ENCODE peak calls at places on chromosomes 6 and 20, in seven cellular contexts. F is stimulated activated CD8-positive, alpha-beta memory T cell treated with anti-CD3 and anti-CD28 coated beads, Interleukin-12 subunit alpha, Interleukin-12 subunit beta, amount 100 ng/mL, for 4 hours; U is activated CD4-positive, alpha-beta T cell treated with anti-CD3 and anti-CD28 coated beads, Interleukin-2, amount 10 ng/mL, durations not matched to agents 24 days and 14 days; E is activated T-cell treated with anti-CD3 and anti-CD28 coated beads, Interleukin-2, amount 50 U/mL, for 24 hours; W is lung; Z is activated naive CD8-positive, alpha-beta T cell treated with anti-CD3 and anti-CD28 coated beads, Interleukin-2, amount 50 U/mL, for 24 hours; L is ecto neural progenitor cell. P is an unnamed sample.

GRCh38 chr6:21467091-21467490 is 126.5 kb upstream of the SOX4 start:
- DNase-seq in F (no peak), U (no peak), E (no peak), W (no peak), Z (no peak), L (no peak), P (no peak)

GRCh38 chr20:48722002-48722731 is 105.6 kb downstream of the PREX1 start:
- DNase-seq in F (no peak), U (no peak), E (no peak), W (no peak), Z (no peak), L (no peak), P (peak)

GRCh38 chr6:160950507-160950906 is 41.1 kb upstream of the MAP3K4 start:
- DNase-seq in F (no peak), U (no peak), E (no peak), W (no peak), Z (no peak), L (no peak), P (no peak)

GRCh38 chr20:33328738-33329137 is 45.7 kb downstream of the BPIFB1 start:
- DNase-seq in F (no peak), U (no peak), E (no peak), W (no peak), Z (no peak), L (no peak), P (no peak)

GRCh38 chr20:63754008-63754407 is 14.4 kb downstream of the SLC2A4RG start:
- DNase-seq in F (no peak), U (no peak), E (no peak), W (no peak), Z (no peak), L (peak), P (no peak)

GRCh38 chr20:44723798-44724362 is 8.7 kb downstream of the CCN5 start:
- DNase-seq in F (no peak), U (no peak), E (no peak), W (no peak), Z (no peak), L (no peak), P (no peak)

GRCh38 chr6:2503816-2504494 is 246.8 kb downstream of the MYLK4 start:
- DNase-seq in F (no peak), U (no peak), E (no peak), W (no peak), Z (no peak), L (no peak), P (no peak)

GRCh38 chr6:157841211-157841840 is 18.3 kb downstream of the SNX9 start:
- DNase-seq in F (no peak), U (no peak), E (no peak), W (no peak), Z (no peak), L (no peak), P (no peak)

GRCh38 chr6:41702089-41702745 is 33.2 kb downstream of the TFEB start:
- DNase-seq in F (no peak), U (no peak), E (no peak), W (no peak), Z (no peak), L (no peak), P (no peak)

GRCh38 chr20:20212675-20213096 is 155.2 kb upstream of the INSM1 start:
- DNase-seq in F (no peak), U (no peak), E (no peak), W (no peak), Z (no peak), L (no peak), P (peak)

GRCh38 chr20:55918471-55918870 is 86.8 kb downstream of the CBLN4 start:
- DNase-seq in F (no peak), U (no peak), E (no peak), W (no peak), Z (no peak), L (no peak), P (no peak)

P was measured in thyroid gland.